ENCODE peak calls at places on chromosome 4, in five cellular contexts. S, R, G, L and F are unnamed samples.

GRCh38 chr4:145545538-145546224 is 64.0 kb downstream of the SMAD1 start:
- DNase-seq in L (peak), R (peak), S (no peak), G (peak), F (no peak)

GRCh38 chr4:99285387-99285786 is 5.4 kb downstream of the ADH1A start:
- DNase-seq in L (no peak), G (no peak), S (no peak), R (no peak), F (no peak)

GRCh38 chr4:122827258-122827887 is 742 bp downstream of the FGF2 start:
- DNase-seq in S (peak), G (peak), L (peak), R (peak), F (no peak)

GRCh38 chr4:55768291-55768690 is 51.3 kb upstream of the EXOC1L start:
- DNase-seq in G (peak), L (peak), S (no peak), R (peak), F (no peak)

GRCh38 chr4:5916229-5916628 is 23.3 kb upstream of the CRMP1 start:
- DNase-seq in G (no peak), R (no peak), L (no peak), S (no peak), F (no peak)

GRCh38 chr4:47061435-47061834 is 30.1 kb downstream of the GABRB1 start:
- DNase-seq in G (no peak), S (no peak), R (no peak), L (no peak), F (no peak)

GRCh38 chr4:97761760-97762512 is 381.3 kb downstream of the STPG2 start:
- DNase-seq in S (no peak), G (no peak), L (no peak), R (peak), F (no peak)

GRCh38 chr4:72592076-72592475 is 23.1 kb upstream of the ADAMTS3 start:
- DNase-seq in S (no peak), G (no peak), L (no peak), R (no peak), F (no peak)

GRCh38 chr4:139208404-139208945 is 31.5 kb upstream of the ELF2 start:
- DNase-seq in S (no peak), G (no peak), R (no peak), L (no peak), F (peak)

GRCh38 chr4:16199132-16199531 is 27.1 kb downstream of the TAPT1 start:
- DNase-seq in L (peak), G (peak), R (peak), S (no peak), F (no peak)

GRCh38 chr4:109434007-109434792 is 585 bp downstream of the SEC24B start:
- DNase-seq in L (peak), G (peak), S (no peak), R (peak), F (peak)